ENCODE peak calls at places on chromosomes 1 and 21, in five cellular contexts. One of them, this sample, is unnamed.

GRCh38 chr1:209767706-209768105 is 11.9 kb downstream of the TRAF3IP3 start:
- DNase-seq in tibial nerve: no peak
- DNase-seq in spleen: no peak
- DNase-seq in Peyer's patch: no peak
- DNase-seq in IMR-90: no peak
- DNase-seq in this sample: no peak

GRCh38 chr1:45326627-45327591 is at the start of gene HPDL:
- DNase-seq in tibial nerve: no peak
- DNase-seq in spleen: peak; percentile 89
- DNase-seq in Peyer's patch: peak; percentile 74
- DNase-seq in IMR-90: peak; percentile 27
- DNase-seq in this sample: peak; percentile 90

GRCh38 chr1:61182049-61182448 is 99.7 kb downstream of the NFIA start:
- DNase-seq in tibial nerve: no peak
- DNase-seq in spleen: no peak
- DNase-seq in Peyer's patch: no peak
- DNase-seq in IMR-90: peak; percentile 65
- DNase-seq in this sample: no peak

GRCh38 chr1:75470448-75470847 is 140.5 kb downstream of the SLC44A5 start:
- DNase-seq in tibial nerve: no peak
- DNase-seq in spleen: no peak
- DNase-seq in Peyer's patch: no peak
- DNase-seq in IMR-90: no peak
- DNase-seq in this sample: no peak

GRCh38 chr1:23673086-23673813 is 18.4 kb upstream of the RPL11 start:
- DNase-seq in tibial nerve: no peak
- DNase-seq in spleen: no peak
- DNase-seq in Peyer's patch: no peak
- DNase-seq in IMR-90: peak; percentile 69
- DNase-seq in this sample: peak; percentile 40

GRCh38 chr1:18145851-18146618 is 38.4 kb downstream of the IGSF21 start:
- DNase-seq in tibial nerve: no peak
- DNase-seq in spleen: peak; percentile 29
- DNase-seq in Peyer's patch: no peak
- DNase-seq in IMR-90: no peak
- DNase-seq in this sample: no peak

GRCh38 chr1:12315126-12315525 is 85.3 kb downstream of the VPS13D start:
- DNase-seq in tibial nerve: no peak
- DNase-seq in spleen: no peak
- DNase-seq in Peyer's patch: no peak
- DNase-seq in IMR-90: no peak
- DNase-seq in this sample: no peak

GRCh38 chr1:232905324-232906034 is 44.9 kb upstream of the NTPCR start:
- DNase-seq in tibial nerve: no peak
- DNase-seq in spleen: no peak
- DNase-seq in Peyer's patch: no peak
- DNase-seq in IMR-90: peak; percentile 20
- DNase-seq in this sample: no peak

GRCh38 chr1:85580046-85580411 is 532 bp upstream of the CCN1 start:
- DNase-seq in tibial nerve: no peak
- DNase-seq in spleen: no peak
- DNase-seq in Peyer's patch: no peak
- DNase-seq in IMR-90: peak; percentile 83
- DNase-seq in this sample: no peak

GRCh38 chr1:119047040-119047438 is 58.9 kb upstream of the TBX15 start:
- DNase-seq in tibial nerve: no peak
- DNase-seq in spleen: no peak
- DNase-seq in Peyer's patch: no peak
- DNase-seq in IMR-90: peak; percentile 35
- DNase-seq in this sample: peak; percentile 21

GRCh38 chr1:168032048-168032447 is 95.2 kb upstream of the MPC2 start:
- DNase-seq in tibial nerve: no peak
- DNase-seq in spleen: no peak
- DNase-seq in Peyer's patch: no peak
- DNase-seq in IMR-90: no peak
- DNase-seq in this sample: no peak

GRCh38 chr21:27739187-27739586 is 772.3 kb upstream of the ADAMTS5 start:
- DNase-seq in tibial nerve: no peak
- DNase-seq in spleen: no peak
- DNase-seq in Peyer's patch: no peak
- DNase-seq in IMR-90: no peak
- DNase-seq in this sample: no peak

GRCh38 chr21:27838585-27838984 is 871.7 kb upstream of the ADAMTS5 start:
- DNase-seq in tibial nerve: no peak
- DNase-seq in spleen: no peak
- DNase-seq in Peyer's patch: no peak
- DNase-seq in IMR-90: no peak
- DNase-seq in this sample: no peak

GRCh38 chr1:51301844-51302162 is 28.6 kb downstream of the TTC39A start:
- DNase-seq in tibial nerve: no peak
- DNase-seq in spleen: no peak
- DNase-seq in Peyer's patch: no peak
- DNase-seq in IMR-90: no peak
- DNase-seq in this sample: no peak

GRCh38 chr1:65958561-65959350 is 166.1 kb downstream of the PDE4B start:
- DNase-seq in tibial nerve: no peak
- DNase-seq in spleen: no peak
- DNase-seq in Peyer's patch: no peak
- DNase-seq in IMR-90: peak; percentile 60
- DNase-seq in this sample: no peak

GRCh38 chr1:85577421-85578320 is 2.9 kb upstream of the CCN1 start:
- DNase-seq in tibial nerve: no peak
- DNase-seq in spleen: no peak
- DNase-seq in Peyer's patch: peak; percentile 57
- DNase-seq in IMR-90: no peak
- DNase-seq in this sample: peak; percentile 89

GRCh38 chr1:7104053-7104738 is 318.9 kb downstream of the CAMTA1 start:
- DNase-seq in tibial nerve: no peak
- DNase-seq in spleen: no peak
- DNase-seq in Peyer's patch: no peak
- DNase-seq in IMR-90: no peak
- DNase-seq in this sample: no peak

GRCh38 chr1:94572780-94573179 is 31.2 kb upstream of the F3 start:
- DNase-seq in tibial nerve: no peak
- DNase-seq in spleen: no peak
- DNase-seq in Peyer's patch: no peak
- DNase-seq in IMR-90: no peak
- DNase-seq in this sample: no peak

GRCh38 chr1:216379441-216379840 is 43.8 kb downstream of the USH2A start:
- DNase-seq in tibial nerve: no peak
- DNase-seq in spleen: no peak
- DNase-seq in Peyer's patch: no peak
- DNase-seq in IMR-90: no peak
- DNase-seq in this sample: no peak

GRCh38 chr1:182698977-182699672 is 14.7 kb upstream of the RGS8 start:
- DNase-seq in tibial nerve: peak; percentile 43
- DNase-seq in spleen: no peak
- DNase-seq in Peyer's patch: no peak
- DNase-seq in IMR-90: no peak
- DNase-seq in this sample: peak; percentile 63

GRCh38 chr1:185644531-185644930 is 89.7 kb upstream of the HMCN1 start:
- DNase-seq in tibial nerve: no peak
- DNase-seq in spleen: no peak
- DNase-seq in Peyer's patch: no peak
- DNase-seq in IMR-90: no peak
- DNase-seq in this sample: no peak

GRCh38 chr1:226787638-226788037 is 48.6 kb upstream of the ITPKB start:
- DNase-seq in tibial nerve: no peak
- DNase-seq in spleen: no peak
- DNase-seq in Peyer's patch: no peak
- DNase-seq in IMR-90: no peak
- DNase-seq in this sample: no peak

GRCh38 chr1:78667939-78668338 is 18.3 kb downstream of the IFI44 start:
- DNase-seq in tibial nerve: no peak
- DNase-seq in spleen: no peak
- DNase-seq in Peyer's patch: no peak
- DNase-seq in IMR-90: no peak
- DNase-seq in this sample: no peak

GRCh38 chr21:31576428-31576827 is 83.1 kb upstream of the SOD1 start:
- DNase-seq in tibial nerve: no peak
- DNase-seq in spleen: peak; percentile 33
- DNase-seq in Peyer's patch: no peak
- DNase-seq in IMR-90: no peak
- DNase-seq in this sample: no peak

GRCh38 chr1:183822081-183822611 is 17.2 kb downstream of the RGL1 start:
- DNase-seq in tibial nerve: no peak
- DNase-seq in spleen: no peak
- DNase-seq in Peyer's patch: no peak
- DNase-seq in IMR-90: peak; percentile 44
- DNase-seq in this sample: no peak

GRCh38 chr21:20603236-20603635 is 395.0 kb upstream of the NCAM2 start:
- DNase-seq in tibial nerve: no peak
- DNase-seq in spleen: no peak
- DNase-seq in Peyer's patch: no peak
- DNase-seq in IMR-90: no peak
- DNase-seq in this sample: no peak
- TF ChIP-seq POLR2A in tibial nerve: no peak
- TF ChIP-seq POLR2A in spleen: no peak
- TF ChIP-seq POLR2A in Peyer's patch: no peak
- TF ChIP-seq POLR2A in IMR-90: no peak
- TF ChIP-seq POLR2A in this sample: no peak

GRCh38 chr1:164703971-164704411 is 145.0 kb downstream of the PBX1 start:
- DNase-seq in tibial nerve: no peak
- DNase-seq in spleen: no peak
- DNase-seq in Peyer's patch: no peak
- DNase-seq in IMR-90: no peak
- DNase-seq in this sample: no peak

GRCh38 chr1:164706596-164706995 is 147.6 kb downstream of the PBX1 start:
- DNase-seq in tibial nerve: no peak
- DNase-seq in spleen: no peak
- DNase-seq in Peyer's patch: no peak
- DNase-seq in IMR-90: peak; percentile 28
- DNase-seq in this sample: no peak

GRCh38 chr1:164703415-164703814 is 144.4 kb downstream of the PBX1 start:
- DNase-seq in tibial nerve: no peak
- DNase-seq in spleen: no peak
- DNase-seq in Peyer's patch: no peak
- DNase-seq in IMR-90: no peak
- DNase-seq in this sample: no peak

GRCh38 chr1:164702664-164703063 is 143.7 kb downstream of the PBX1 start:
- DNase-seq in tibial nerve: no peak
- DNase-seq in spleen: no peak
- DNase-seq in Peyer's patch: no peak
- DNase-seq in IMR-90: no peak
- DNase-seq in this sample: no peak

GRCh38 chr1:164704954-164705353 is 146.0 kb downstream of the PBX1 start:
- DNase-seq in tibial nerve: no peak
- DNase-seq in spleen: no peak
- DNase-seq in Peyer's patch: no peak
- DNase-seq in IMR-90: no peak
- DNase-seq in this sample: no peak
- TF ChIP-seq CTCF in tibial nerve: no peak
- TF ChIP-seq CTCF in spleen: no peak
- TF ChIP-seq CTCF in Peyer's patch: no peak
- TF ChIP-seq CTCF in IMR-90: peak; percentile 2
- TF ChIP-seq CTCF in this sample: no peak

GRCh38 chr1:234999513-234999940 is 129.1 kb downstream of the TOMM20 start:
- DNase-seq in tibial nerve: no peak
- DNase-seq in spleen: no peak
- DNase-seq in Peyer's patch: no peak
- DNase-seq in IMR-90: no peak
- DNase-seq in this sample: peak; percentile 81

GRCh38 chr1:234994411-234995295 is 134.0 kb downstream of the TOMM20 start:
- DNase-seq in tibial nerve: no peak
- DNase-seq in spleen: no peak
- DNase-seq in Peyer's patch: no peak
- DNase-seq in IMR-90: no peak
- DNase-seq in this sample: peak; percentile 82

GRCh38 chr1:234998174-234998741 is 130.4 kb downstream of the TOMM20 start:
- DNase-seq in tibial nerve: no peak
- DNase-seq in spleen: no peak
- DNase-seq in Peyer's patch: peak; percentile 85
- DNase-seq in IMR-90: no peak
- DNase-seq in this sample: peak; percentile 92

GRCh38 chr1:234996245-234996757 is 132.3 kb downstream of the TOMM20 start:
- DNase-seq in tibial nerve: no peak
- DNase-seq in spleen: no peak
- DNase-seq in Peyer's patch: no peak
- DNase-seq in IMR-90: no peak
- DNase-seq in this sample: peak; percentile 57

GRCh38 chr1:234997201-234998173 is 131.2 kb downstream of the TOMM20 start:
- DNase-seq in tibial nerve: peak; percentile 99
- DNase-seq in spleen: no peak
- DNase-seq in Peyer's patch: peak; percentile 98
- DNase-seq in IMR-90: peak; percentile 99
- DNase-seq in this sample: peak; percentile 98
- TF ChIP-seq POLR2A in tibial nerve: peak; percentile 50
- TF ChIP-seq POLR2A in spleen: no peak
- TF ChIP-seq POLR2A in Peyer's patch: peak; percentile 76
- TF ChIP-seq POLR2A in IMR-90: peak; percentile 51
- TF ChIP-seq POLR2A in this sample: no peak

DNA sequence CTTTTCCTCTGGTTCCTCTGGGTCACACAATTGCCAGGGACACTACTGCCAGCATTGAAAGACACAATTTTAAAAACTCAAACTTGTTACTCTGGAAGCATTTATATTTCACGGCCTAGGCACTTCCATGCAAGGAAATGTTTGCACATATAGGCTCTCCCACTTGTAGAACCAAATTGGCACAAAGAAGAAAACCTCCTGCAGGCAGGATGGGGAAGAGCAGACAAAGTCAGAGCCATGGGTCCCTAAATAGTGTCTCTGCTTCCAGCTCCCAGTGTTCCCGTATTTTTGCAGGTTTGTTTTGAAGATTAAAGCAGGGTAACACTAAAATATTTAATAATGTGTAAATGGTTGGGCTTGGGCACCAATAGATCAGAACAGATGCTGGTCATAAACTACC is 19.0 kb upstream of the ADGRL2 start:
- DNase-seq in tibial nerve: no peak
- DNase-seq in spleen: no peak
- DNase-seq in Peyer's patch: no peak
- DNase-seq in IMR-90: no peak
- DNase-seq in this sample: no peak
- TF ChIP-seq CTCF in tibial nerve: no peak
- TF ChIP-seq CTCF in spleen: no peak
- TF ChIP-seq CTCF in Peyer's patch: no peak
- TF ChIP-seq CTCF in IMR-90: no peak
- TF ChIP-seq CTCF in this sample: no peak

DNA sequence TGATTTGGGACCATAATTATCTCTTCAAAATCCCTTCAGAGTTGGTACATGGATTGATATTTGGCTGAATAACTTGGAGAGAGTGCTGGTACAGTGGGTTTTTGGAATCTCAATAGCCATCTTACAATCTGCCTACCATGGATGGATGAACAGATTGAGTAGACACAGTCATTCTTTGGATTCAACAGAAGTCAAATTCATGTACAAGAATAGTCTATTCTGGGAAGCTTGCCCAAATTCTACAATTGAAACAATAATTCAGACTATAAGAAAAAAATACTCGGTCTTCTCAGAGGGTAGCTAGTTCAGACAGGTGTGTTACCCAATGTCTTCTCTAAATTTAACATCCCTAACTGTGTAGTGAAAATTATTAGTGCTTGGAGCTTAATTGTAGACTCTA is 574.0 kb downstream of the LRRIQ3 start:
- DNase-seq in tibial nerve: no peak
- DNase-seq in spleen: no peak
- DNase-seq in Peyer's patch: no peak
- DNase-seq in IMR-90: no peak
- DNase-seq in this sample: no peak
- TF ChIP-seq POLR2A in tibial nerve: no peak
- TF ChIP-seq POLR2A in spleen: no peak
- TF ChIP-seq POLR2A in Peyer's patch: no peak
- TF ChIP-seq POLR2A in IMR-90: no peak
- TF ChIP-seq POLR2A in this sample: no peak

GRCh38 chr21:45286671-45287437 is 841 bp downstream of the POFUT2 start:
- DNase-seq in tibial nerve: peak; percentile 12
- DNase-seq in spleen: peak; percentile 82
- DNase-seq in Peyer's patch: peak; percentile 50
- DNase-seq in IMR-90: peak; percentile 15
- DNase-seq in this sample: peak; percentile 82
- TF ChIP-seq CTCF in tibial nerve: no peak
- TF ChIP-seq CTCF in spleen: no peak
- TF ChIP-seq CTCF in Peyer's patch: no peak
- TF ChIP-seq CTCF in IMR-90: no peak
- TF ChIP-seq CTCF in this sample: no peak